ENCODE peak calls at places on chromosomes 13 and 19, in eight cellular contexts. V is A549, O is tibial nerve, N is K562, E is ovary, Z is stomach, B is H1, K is sigmoid colon. U is an unnamed sample.

GRCh38 chr19:34393629-34394028 is 10.6 kb upstream of the PDCD2L start:
- DNase-seq in V (no peak), E (no peak), N (no peak), O (no peak), B (no peak), K (no peak), Z (no peak), U (no peak)

GRCh38 chr13:48562296-48563066 is 29.6 kb upstream of the RCBTB2 start:
- DNase-seq in O (no peak), Z (no peak), N (no peak), E (no peak), B (no peak), K (no peak), V (no peak), U (peak; percentile 33)

GRCh38 chr19:38650911-38651584 is 3.6 kb downstream of the ACTN4 start:
- DNase-seq in Z (no peak), V (no peak), N (no peak), K (peak; percentile 81), E (no peak), B (no peak), O (no peak), U (no peak)

GRCh38 chr13:110340812-110341444 is 33.8 kb downstream of the COL4A2 start:
- DNase-seq in E (peak; percentile 83), O (peak; percentile 34), N (no peak), B (no peak), Z (peak; percentile 59), V (no peak), K (peak; percentile 98), U (peak; percentile 76)

GRCh38 chr19:45250832-45251451 is at the start of gene MARK4:
- DNase-seq in N (peak; percentile 96), B (peak; percentile 83), Z (peak; percentile 51), V (peak; percentile 57), E (peak; percentile 70), O (no peak), K (peak; percentile 72), U (peak; percentile 49)

GRCh38 chr19:14337510-14337909 is 43.7 kb upstream of the ADGRE5 start:
- DNase-seq in N (peak; percentile 83), K (no peak), E (no peak), B (peak; percentile 86), V (peak; percentile 34), Z (peak; percentile 61), O (no peak), U (peak; percentile 76)

GRCh38 chr13:21060827-21061076 is 634 bp downstream of the LATS2 start:
- DNase-seq in E (peak; percentile 66), B (no peak), O (no peak), Z (peak; percentile 29), N (no peak), V (no peak), K (no peak), U (no peak)

GRCh38 chr19:18006895-18007604 is 920 bp upstream of the ARRDC2 start:
- DNase-seq in V (peak; percentile 75), K (peak; percentile 91), N (peak; percentile 81), O (peak; percentile 76), B (peak; percentile 95), E (peak; percentile 79), Z (peak; percentile 87), U (peak; percentile 88)

GRCh38 chr19:10388957-10389356 is 8.6 kb upstream of the TYK2 start:
- DNase-seq in E (peak; percentile 92), V (peak; percentile 45), N (peak; percentile 63), K (peak; percentile 91), O (peak; percentile 93), Z (peak; percentile 93), B (peak; percentile 99), U (peak; percentile 93)

DNA sequence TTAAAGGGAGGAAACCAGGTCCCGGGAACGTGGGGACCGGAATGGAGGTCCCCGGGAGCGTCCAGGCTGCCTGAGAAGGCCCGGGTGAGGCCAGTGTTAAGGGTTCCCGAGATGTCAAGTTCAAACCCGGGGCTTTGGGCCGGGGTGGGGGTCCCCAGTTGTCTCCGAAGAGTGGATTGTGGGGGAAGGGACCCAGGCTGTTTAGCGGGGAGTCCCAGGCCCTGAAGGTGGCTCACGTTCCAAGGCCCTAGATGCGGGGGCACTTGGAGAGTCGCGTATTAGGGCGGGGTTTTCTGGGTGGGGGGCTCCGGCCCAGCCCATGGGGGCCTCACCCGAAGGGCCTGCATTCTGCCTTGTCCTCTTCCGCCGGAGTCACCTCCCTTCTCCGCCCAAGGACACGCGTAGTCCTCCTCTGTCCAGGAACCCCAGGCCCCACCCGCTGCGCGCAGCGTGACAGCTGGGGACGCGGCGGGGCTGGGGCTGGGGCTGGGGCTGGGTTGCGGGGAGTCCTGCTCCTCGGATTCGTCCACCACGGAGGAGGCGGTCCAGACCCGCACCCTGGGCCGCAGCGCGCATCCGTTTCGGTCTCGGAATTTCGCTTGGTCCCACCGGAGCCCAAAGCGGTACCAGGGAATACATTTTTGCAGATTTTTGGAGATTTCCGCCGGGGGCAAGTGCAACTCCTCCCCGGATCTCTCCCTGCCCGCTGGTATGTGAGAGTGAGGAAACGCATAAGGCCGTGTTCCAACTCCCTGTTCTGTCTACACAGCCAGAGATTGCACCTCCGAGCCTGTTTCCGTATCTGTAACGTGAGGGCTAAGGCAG is at the start of gene COX7A1:
- DNase-seq in K (peak; percentile 92), Z (no peak), O (peak; percentile 53), V (no peak), E (peak; percentile 70), B (no peak), N (no peak), U (peak; percentile 45)
- TF ChIP-seq POLR2A in K (peak; percentile 66), Z (no peak), O (no peak), V (no peak), E (peak; percentile 44), B (no peak), N (no peak), U (peak; percentile 30)

DNA sequence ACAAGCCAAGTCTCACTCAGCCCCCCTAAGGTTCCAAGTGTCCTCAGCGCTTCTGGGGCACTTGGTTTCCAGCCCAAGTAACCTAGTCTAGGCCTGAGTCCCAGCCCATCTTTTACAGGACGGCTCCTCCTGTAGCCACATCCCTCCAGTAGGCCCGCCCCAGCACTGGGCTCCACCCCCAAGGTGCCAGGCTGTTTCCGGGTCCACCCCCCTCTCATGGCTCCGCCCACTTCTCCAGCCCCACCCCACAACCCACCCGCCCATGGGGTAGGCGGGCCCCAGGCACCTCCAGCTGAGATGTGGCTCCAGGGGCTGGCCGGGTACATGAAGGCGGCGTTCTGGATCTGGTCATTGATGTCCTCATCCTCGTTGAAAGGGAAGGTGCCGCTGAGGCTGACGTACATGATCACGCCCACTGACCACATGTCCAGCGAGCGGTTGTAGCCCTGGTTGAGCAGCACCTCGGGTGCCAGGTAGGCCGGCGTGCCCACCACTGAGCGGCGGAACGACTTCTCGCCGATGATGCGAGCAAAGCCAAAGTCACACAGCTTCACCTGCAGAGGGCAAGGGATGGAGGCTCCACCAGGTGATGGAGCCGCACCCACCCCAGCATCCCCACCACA is 17.2 kb upstream of the DACT3 start:
- DNase-seq in E (no peak), N (peak; percentile 99), O (no peak), Z (peak; percentile 31), V (peak; percentile 64), B (peak; percentile 91), K (no peak), U (no peak)
- TF ChIP-seq EP300 in E (no peak), N (no peak), O (no peak), Z (no peak), V (no peak), B (no peak), K (no peak), U (no peak)

GRCh38 chr19:12787458-12787857 is 3.8 kb upstream of the JUNB start:
- DNase-seq in O (no peak), N (no peak), V (no peak), E (no peak), Z (no peak), K (no peak), B (no peak), U (no peak)

GRCh38 chr19:12789098-12789903 is 2.0 kb upstream of the JUNB start:
- DNase-seq in Z (no peak), V (no peak), N (no peak), O (no peak), K (no peak), B (no peak), E (no peak), U (no peak)

GRCh38 chr19:12788025-12788681 is 3.1 kb upstream of the JUNB start:
- DNase-seq in N (no peak), V (no peak), Z (no peak), O (no peak), E (no peak), K (no peak), B (no peak), U (no peak)

GRCh38 chr19:12789904-12790619 is 1.2 kb upstream of the JUNB start:
- DNase-seq in E (peak; percentile 99), B (peak; percentile 97), N (peak; percentile 88), K (peak; percentile 99), V (peak; percentile 71), Z (peak; percentile 96), O (peak; percentile 93), U (peak; percentile 97)

DNA sequence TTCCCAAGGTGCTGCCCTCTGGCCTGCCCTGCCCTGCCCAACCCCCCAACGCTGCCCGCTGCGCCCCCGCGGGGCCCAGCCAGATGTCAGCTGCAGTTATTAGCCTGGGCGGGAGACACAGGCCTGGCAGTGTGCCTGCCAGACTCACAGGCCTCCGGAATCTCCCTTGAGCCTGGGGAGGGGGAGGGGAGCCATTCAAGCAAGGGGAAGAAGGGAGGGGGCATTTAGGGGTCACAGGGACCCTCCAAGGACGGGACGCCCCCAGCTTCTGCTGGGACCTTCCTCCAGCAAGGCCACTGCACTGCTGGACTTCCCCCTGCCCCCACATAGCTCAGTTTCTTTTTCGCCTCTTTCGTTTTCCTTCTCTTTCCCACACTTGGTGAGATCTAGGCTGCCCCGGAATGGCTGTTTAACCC is 2.6 kb upstream of the JUNB start:
- DNase-seq in B (no peak), V (no peak), K (peak; percentile 94), O (no peak), Z (peak; percentile 81), N (no peak), E (peak; percentile 90), U (peak; percentile 89)
- H3K4me1 ChIP-seq in B (peaks cover 27% of the 10 kb centered on the region), V (peaks cover 63% of the 10 kb centered on the region), K (peaks cover 53% of the 10 kb centered on the region), O (no peaks in the 10 kb centered on the region), Z (peaks cover 72% of the 10 kb centered on the region), N (peaks cover 88% of the 10 kb centered on the region), E (peaks cover 16% of the 10 kb centered on the region), U (peaks cover 64% of the 10 kb centered on the region)

GRCh38 chr19:1261863-1262686 is 7.1 kb upstream of the CIRBP start:
- DNase-seq in Z (peak; percentile 96), E (peak; percentile 79), V (peak; percentile 26), K (peak; percentile 86), N (no peak), O (peak; percentile 41), B (no peak), U (peak; percentile 94)
- TF ChIP-seq POLR2A in Z (peak; percentile 71), E (no peak), V (peak; percentile 10), K (no peak), N (no peak), O (no peak), B (no peak), U (peak; percentile 89)

DNA sequence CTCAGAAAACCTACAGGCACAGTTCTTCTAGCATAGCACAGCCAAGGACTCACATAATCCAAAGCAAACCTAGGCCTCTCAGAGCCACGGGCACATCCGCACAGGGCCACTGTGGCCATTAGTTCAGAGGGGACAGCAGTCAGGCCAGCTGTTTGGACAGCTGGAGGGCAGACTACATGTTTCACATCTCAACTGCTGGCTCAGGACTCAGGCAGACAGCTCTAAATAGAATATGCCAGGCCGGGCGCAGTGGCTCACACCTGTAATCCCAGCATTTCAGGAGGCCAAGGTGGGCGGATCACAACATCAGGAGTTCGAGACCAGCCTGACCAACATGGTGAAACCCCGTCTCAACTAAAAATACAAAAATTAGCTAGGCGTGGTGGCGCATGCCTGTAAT is 26.8 kb downstream of the SAFB2 start:
- DNase-seq in K (no peak), V (no peak), Z (no peak), B (no peak), N (no peak), O (no peak), E (no peak), U (no peak)
- TF ChIP-seq EP300 in K (no peak), V (no peak), Z (no peak), B (no peak), N (no peak), O (no peak), E (no peak), U (no peak)

GRCh38 chr19:792361-792885 is 4.8 kb upstream of the PTBP1 start:
- DNase-seq in K (no peak), V (no peak), Z (no peak), N (no peak), O (no peak), B (no peak), E (peak; percentile 15), U (no peak)
- H3K4me1 ChIP-seq in K (peaks cover 8% of the 10 kb centered on the region), V (peaks cover 36% of the 10 kb centered on the region), Z (peaks cover 19% of the 10 kb centered on the region), N (peaks cover 86% of the 10 kb centered on the region), O (no peaks in the 10 kb centered on the region), B (peaks cover 13% of the 10 kb centered on the region), E (peaks cover 5% of the 10 kb centered on the region), U (peaks cover 6% of the 10 kb centered on the region)